ENCODE peak calls at places on chromosomes 13 and 19, in seven cellular contexts. W, L, I, F, K, N and T are unnamed samples.

GRCh38 chr19:48292798-48293197 is 22.9 kb downstream of the ZNF114 start:
- DNase-seq in W (no peak), L (no peak), I (peak; percentile 95), F (no peak), K (no peak), N (no peak), T (no peak)

GRCh38 chr13:75263741-75264407 is 218.1 kb downstream of the TBC1D4 start:
- DNase-seq in W (no peak), L (no peak), I (no peak), F (peak; percentile 19), K (no peak), N (no peak), T (no peak)

GRCh38 chr13:91142572-91142971 is 204.9 kb upstream of the MIR17HG start:
- DNase-seq in W (no peak), L (no peak), I (peak; percentile 43), F (no peak), K (no peak), N (no peak), T (no peak)

GRCh38 chr19:35120898-35121297 is 5.3 kb downstream of the FXYD3 start:
- DNase-seq in W (no peak), L (no peak), I (peak; percentile 42), F (no peak), K (no peak), N (no peak), T (no peak)

GRCh38 chr19:38583219-38583984 is 34.4 kb downstream of the MAP4K1 start:
- DNase-seq in W (no peak), L (no peak), I (no peak), F (no peak), K (no peak), N (no peak), T (no peak)

GRCh38 chr19:13225085-13225484 is 74.9 kb downstream of the IER2 start:
- DNase-seq in W (no peak), L (no peak), I (no peak), F (no peak), K (no peak), N (no peak), T (no peak)

GRCh38 chr13:36819811-36820140 is 754 bp downstream of the RFXAP start:
- DNase-seq in W (no peak), L (peak; percentile 28), I (peak; percentile 17), F (no peak), K (peak; percentile 42), N (no peak), T (no peak)

GRCh38 chr13:101346942-101347728 is 69.2 kb downstream of the NALCN start:
- DNase-seq in W (no peak), L (no peak), I (no peak), F (no peak), K (no peak), N (no peak), T (no peak)

GRCh38 chr13:27339299-27339698 is 68.7 kb downstream of the RASL11A start:
- DNase-seq in W (no peak), L (peak; percentile 30), I (peak; percentile 56), F (peak; percentile 22), K (no peak), N (no peak), T (no peak)

GRCh38 chr13:27336005-27336673 is 65.5 kb downstream of the RASL11A start:
- DNase-seq in W (no peak), L (no peak), I (peak; percentile 34), F (no peak), K (no peak), N (no peak), T (no peak)

GRCh38 chr19:3115916-3116602 is 19.8 kb upstream of the GNA15 start:
- DNase-seq in W (no peak), L (no peak), I (no peak), F (no peak), K (no peak), N (no peak), T (no peak)

GRCh38 chr13:95426631-95427030 is 125.4 kb upstream of the ABCC4 start:
- DNase-seq in W (no peak), L (no peak), I (no peak), F (no peak), K (no peak), N (no peak), T (no peak)

GRCh38 chr13:106318941-106319411 is 216.5 kb downstream of the EFNB2 start:
- DNase-seq in W (peak; percentile 74), L (no peak), I (peak; percentile 84), F (peak; percentile 66), K (no peak), N (no peak), T (no peak)

GRCh38 chr13:80371840-80372509 is 31.0 kb upstream of the SPRY2 start:
- DNase-seq in W (no peak), L (no peak), I (no peak), F (no peak), K (no peak), N (no peak), T (no peak)

GRCh38 chr19:40605201-40605971 is 4.2 kb downstream of the LTBP4 start:
- DNase-seq in W (no peak), L (peak; percentile 74), I (peak; percentile 92), F (no peak), K (no peak), N (peak; percentile 69), T (peak; percentile 49)

GRCh38 chr13:34425307-34425949 is 516.6 kb upstream of the NBEA start:
- DNase-seq in W (no peak), L (no peak), I (no peak), F (no peak), K (no peak), N (no peak), T (no peak)

GRCh38 chr13:57340878-57341277 is 173.9 kb downstream of the PRR20E start:
- DNase-seq in W (no peak), L (no peak), I (no peak), F (no peak), K (no peak), N (no peak), T (no peak)

GRCh38 chr13:72820156-72820897 is 38.4 kb downstream of the PIBF1 start:
- DNase-seq in W (peak; percentile 4), L (no peak), I (peak; percentile 27), F (no peak), K (no peak), N (no peak), T (no peak)

GRCh38 chr13:39692650-39693438 is 37.4 kb downstream of the COG6 start:
- DNase-seq in W (no peak), L (no peak), I (no peak), F (no peak), K (no peak), N (no peak), T (no peak)

GRCh38 chr19:48926909-48927308 is 6.6 kb upstream of the DHDH start:
- DNase-seq in W (peak; percentile 95), L (peak; percentile 29), I (peak; percentile 93), F (peak; percentile 73), K (peak; percentile 57), N (peak; percentile 47), T (peak; percentile 61)

GRCh38 chr19:18433039-18433691 is 4.8 kb downstream of the ISYNA1 start:
- DNase-seq in W (no peak), L (no peak), I (peak; percentile 76), F (no peak), K (no peak), N (peak; percentile 74), T (peak; percentile 80)

GRCh38 chr13:99198630-99199029 is 2.0 kb upstream of the UBAC2 start:
- DNase-seq in W (no peak), L (no peak), I (no peak), F (no peak), K (no peak), N (no peak), T (no peak)

GRCh38 chr19:56566904-56567273 is 379 bp upstream of the ZNF470 start:
- DNase-seq in W (no peak), L (peak; percentile 42), I (peak; percentile 47), F (peak; percentile 1), K (peak; percentile 50), N (no peak), T (peak; percentile 68)

GRCh38 chr19:12792048-12792852 is 964 bp downstream of the JUNB start:
- DNase-seq in W (no peak), L (peak; percentile 76), I (peak; percentile 85), F (no peak), K (peak; percentile 55), N (peak; percentile 57), T (peak; percentile 64)

GRCh38 chr13:55013051-55013450 is 1984.4 kb downstream of the OLFM4 start:
- DNase-seq in W (no peak), L (no peak), I (peak; percentile 0), F (no peak), K (no peak), N (no peak), T (no peak)

GRCh38 chr19:33781536-33781935 is 15.1 kb upstream of the KCTD15 start:
- DNase-seq in W (no peak), L (no peak), I (no peak), F (no peak), K (no peak), N (no peak), T (no peak)

GRCh38 chr19:44943801-44944249 is 1.8 kb downstream of the APOC4 start:
- DNase-seq in W (no peak), L (no peak), I (no peak), F (no peak), K (peak; percentile 19), N (no peak), T (peak; percentile 50)